ENCODE peak calls at places on chromosomes 12 and 14, in seven cellular contexts. One of them, this sample, is unnamed.

GRCh38 chr14:85421166-85421877 is 108.6 kb upstream of the FLRT2 start:
- DNase-seq in activated CD4-positive, alpha-beta T cell treated with anti-CD3 and anti-CD28 coated beads, Interleukin-2, amount 50 U/mL, for 4 hours: no peak
- DNase-seq in NCI-H1694 treated with DMSO at 0.1 percent for 48 hours: no peak
- DNase-seq in C1 segment of cervical spinal cord: no peak
- DNase-seq in astrocyte of the spinal cord: peak
- DNase-seq in RWPE2: peak
- DNase-seq in HCT116: no peak
- DNase-seq in this sample: no peak

GRCh38 chr12:112005419-112006395 is 7.3 kb downstream of the TMEM116 start:
- DNase-seq in astrocyte of the spinal cord: no peak
- DNase-seq in C1 segment of cervical spinal cord: no peak
- DNase-seq in RWPE2: no peak
- DNase-seq in NCI-H1694 treated with DMSO at 0.1 percent for 48 hours: no peak
- DNase-seq in HCT116: peak
- DNase-seq in activated CD4-positive, alpha-beta T cell treated with anti-CD3 and anti-CD28 coated beads, Interleukin-2, amount 50 U/mL, for 4 hours: no peak
- DNase-seq in this sample: no peak

GRCh38 chr14:25381498-25381897 is 331.6 kb upstream of the STXBP6 start:
- DNase-seq in RWPE2: no peak
- DNase-seq in astrocyte of the spinal cord: no peak
- DNase-seq in activated CD4-positive, alpha-beta T cell treated with anti-CD3 and anti-CD28 coated beads, Interleukin-2, amount 50 U/mL, for 4 hours: no peak
- DNase-seq in C1 segment of cervical spinal cord: no peak
- DNase-seq in NCI-H1694 treated with DMSO at 0.1 percent for 48 hours: peak
- DNase-seq in HCT116: no peak
- DNase-seq in this sample: no peak

GRCh38 chr12:12976366-12976765 is 23.7 kb downstream of the HEBP1 start:
- DNase-seq in C1 segment of cervical spinal cord: no peak
- DNase-seq in RWPE2: no peak
- DNase-seq in astrocyte of the spinal cord: peak
- DNase-seq in NCI-H1694 treated with DMSO at 0.1 percent for 48 hours: no peak
- DNase-seq in activated CD4-positive, alpha-beta T cell treated with anti-CD3 and anti-CD28 coated beads, Interleukin-2, amount 50 U/mL, for 4 hours: no peak
- DNase-seq in HCT116: no peak
- DNase-seq in this sample: no peak

GRCh38 chr12:49413010-49413409 is 45.7 kb downstream of the SPATS2 start:
- DNase-seq in astrocyte of the spinal cord: no peak
- DNase-seq in HCT116: no peak
- DNase-seq in RWPE2: no peak
- DNase-seq in C1 segment of cervical spinal cord: no peak
- DNase-seq in activated CD4-positive, alpha-beta T cell treated with anti-CD3 and anti-CD28 coated beads, Interleukin-2, amount 50 U/mL, for 4 hours: no peak
- DNase-seq in NCI-H1694 treated with DMSO at 0.1 percent for 48 hours: no peak
- DNase-seq in this sample: no peak

GRCh38 chr14:56002876-56003625 is 115.2 kb upstream of the PELI2 start:
- DNase-seq in HCT116: no peak
- DNase-seq in C1 segment of cervical spinal cord: no peak
- DNase-seq in activated CD4-positive, alpha-beta T cell treated with anti-CD3 and anti-CD28 coated beads, Interleukin-2, amount 50 U/mL, for 4 hours: no peak
- DNase-seq in NCI-H1694 treated with DMSO at 0.1 percent for 48 hours: no peak
- DNase-seq in astrocyte of the spinal cord: peak
- DNase-seq in RWPE2: no peak
- DNase-seq in this sample: no peak

GRCh38 chr12:45284096-45284901 is 68.4 kb downstream of the ANO6 start:
- DNase-seq in astrocyte of the spinal cord: peak
- DNase-seq in activated CD4-positive, alpha-beta T cell treated with anti-CD3 and anti-CD28 coated beads, Interleukin-2, amount 50 U/mL, for 4 hours: no peak
- DNase-seq in C1 segment of cervical spinal cord: no peak
- DNase-seq in RWPE2: no peak
- DNase-seq in NCI-H1694 treated with DMSO at 0.1 percent for 48 hours: peak
- DNase-seq in HCT116: no peak
- DNase-seq in this sample: no peak

GRCh38 chr12:13959131-13959734 is 22.2 kb downstream of the GRIN2B start:
- DNase-seq in activated CD4-positive, alpha-beta T cell treated with anti-CD3 and anti-CD28 coated beads, Interleukin-2, amount 50 U/mL, for 4 hours: no peak
- DNase-seq in NCI-H1694 treated with DMSO at 0.1 percent for 48 hours: no peak
- DNase-seq in HCT116: no peak
- DNase-seq in RWPE2: no peak
- DNase-seq in astrocyte of the spinal cord: no peak
- DNase-seq in C1 segment of cervical spinal cord: no peak
- DNase-seq in this sample: no peak

GRCh38 chr12:94245984-94246383 is 97.6 kb downstream of the PLXNC1 start:
- DNase-seq in NCI-H1694 treated with DMSO at 0.1 percent for 48 hours: no peak
- DNase-seq in HCT116: no peak
- DNase-seq in astrocyte of the spinal cord: peak
- DNase-seq in activated CD4-positive, alpha-beta T cell treated with anti-CD3 and anti-CD28 coated beads, Interleukin-2, amount 50 U/mL, for 4 hours: no peak
- DNase-seq in RWPE2: no peak
- DNase-seq in C1 segment of cervical spinal cord: no peak
- DNase-seq in this sample: no peak

GRCh38 chr14:69625299-69626131 is 14.1 kb downstream of the SUSD6 start:
- DNase-seq in activated CD4-positive, alpha-beta T cell treated with anti-CD3 and anti-CD28 coated beads, Interleukin-2, amount 50 U/mL, for 4 hours: peak
- DNase-seq in astrocyte of the spinal cord: peak
- DNase-seq in NCI-H1694 treated with DMSO at 0.1 percent for 48 hours: no peak
- DNase-seq in HCT116: no peak
- DNase-seq in RWPE2: no peak
- DNase-seq in C1 segment of cervical spinal cord: no peak
- DNase-seq in this sample: no peak

GRCh38 chr12:75551477-75551876 is 40.1 kb upstream of the KRR1 start:
- DNase-seq in astrocyte of the spinal cord: no peak
- DNase-seq in HCT116: no peak
- DNase-seq in NCI-H1694 treated with DMSO at 0.1 percent for 48 hours: no peak
- DNase-seq in RWPE2: no peak
- DNase-seq in C1 segment of cervical spinal cord: no peak
- DNase-seq in activated CD4-positive, alpha-beta T cell treated with anti-CD3 and anti-CD28 coated beads, Interleukin-2, amount 50 U/mL, for 4 hours: no peak
- DNase-seq in this sample: no peak

GRCh38 chr14:106556665-106557289 is 1030.4 kb downstream of the TMEM121 start:
- DNase-seq in RWPE2: no peak
- DNase-seq in NCI-H1694 treated with DMSO at 0.1 percent for 48 hours: peak
- DNase-seq in C1 segment of cervical spinal cord: no peak
- DNase-seq in astrocyte of the spinal cord: no peak
- DNase-seq in activated CD4-positive, alpha-beta T cell treated with anti-CD3 and anti-CD28 coated beads, Interleukin-2, amount 50 U/mL, for 4 hours: peak
- DNase-seq in HCT116: no peak
- DNase-seq in this sample: no peak

GRCh38 chr12:104458645-104459555 is 2.2 kb downstream of the CHST11 start:
- DNase-seq in C1 segment of cervical spinal cord: no peak
- DNase-seq in RWPE2: no peak
- DNase-seq in NCI-H1694 treated with DMSO at 0.1 percent for 48 hours: no peak
- DNase-seq in HCT116: no peak
- DNase-seq in activated CD4-positive, alpha-beta T cell treated with anti-CD3 and anti-CD28 coated beads, Interleukin-2, amount 50 U/mL, for 4 hours: no peak
- DNase-seq in astrocyte of the spinal cord: peak
- DNase-seq in this sample: no peak

GRCh38 chr12:120231316-120232011 is 30.6 kb upstream of the RPLP0 start:
- DNase-seq in RWPE2: peak
- DNase-seq in C1 segment of cervical spinal cord: no peak
- DNase-seq in HCT116: peak
- DNase-seq in NCI-H1694 treated with DMSO at 0.1 percent for 48 hours: no peak
- DNase-seq in activated CD4-positive, alpha-beta T cell treated with anti-CD3 and anti-CD28 coated beads, Interleukin-2, amount 50 U/mL, for 4 hours: peak
- DNase-seq in astrocyte of the spinal cord: peak
- DNase-seq in this sample: peak

GRCh38 chr14:66117600-66117999 is 368.6 kb upstream of the CCDC196 start:
- DNase-seq in NCI-H1694 treated with DMSO at 0.1 percent for 48 hours: no peak
- DNase-seq in activated CD4-positive, alpha-beta T cell treated with anti-CD3 and anti-CD28 coated beads, Interleukin-2, amount 50 U/mL, for 4 hours: no peak
- DNase-seq in C1 segment of cervical spinal cord: no peak
- DNase-seq in astrocyte of the spinal cord: peak
- DNase-seq in RWPE2: no peak
- DNase-seq in HCT116: peak
- DNase-seq in this sample: peak

GRCh38 chr12:47024463-47024862 is 55.0 kb upstream of the PCED1B start:
- DNase-seq in RWPE2: no peak
- DNase-seq in C1 segment of cervical spinal cord: no peak
- DNase-seq in astrocyte of the spinal cord: no peak
- DNase-seq in activated CD4-positive, alpha-beta T cell treated with anti-CD3 and anti-CD28 coated beads, Interleukin-2, amount 50 U/mL, for 4 hours: no peak
- DNase-seq in NCI-H1694 treated with DMSO at 0.1 percent for 48 hours: no peak
- DNase-seq in HCT116: no peak
- DNase-seq in this sample: no peak

This sample was measured in glomerular endothelial cell.